ENCODE peak calls at places on chromosomes 4 and X, in five cellular contexts. U, M, K, Y and R are unnamed samples.

GRCh38 chr4:68465058-68465457 is 17.8 kb downstream of the TMPRSS11E start:
- DNase-seq in M (no peak), Y (no peak), U (no peak), K (no peak), R (no peak)

GRCh38 chr4:149031399-149031798 is 589.2 kb upstream of the NR3C2 start:
- DNase-seq in M (peak), U (no peak), K (no peak), Y (no peak), R (peak)

GRCh38 chr4:147550626-147551250 is 66.5 kb upstream of the TMEM184C start:
- DNase-seq in K (no peak), M (peak), U (no peak), Y (no peak), R (no peak)

GRCh38 chrX:24479924-24480722 is 15.0 kb downstream of the PDK3 start:
- DNase-seq in M (peak), Y (no peak), K (no peak), U (peak), R (no peak)

GRCh38 chrX:15749642-15750610 is 11.9 kb downstream of the CA5B start:
- DNase-seq in U (no peak), K (no peak), M (peak), Y (no peak), R (no peak)

GRCh38 chr4:175470141-175470540 is 341.9 kb downstream of the GPM6A start:
- DNase-seq in U (no peak), K (no peak), M (no peak), Y (no peak), R (no peak)

GRCh38 chr4:108399610-108400265 is 220.6 kb upstream of the RPL34 start:
- DNase-seq in U (no peak), Y (no peak), M (no peak), K (no peak), R (no peak)

GRCh38 chrX:3697701-3698279 is 15.7 kb downstream of the PRKX start:
- DNase-seq in Y (peak), M (peak), U (no peak), K (peak), R (no peak)

GRCh38 chr4:154313004-154313587 is 178.5 kb downstream of the DCHS2 start:
- DNase-seq in Y (no peak), M (no peak), U (no peak), K (no peak), R (no peak)

GRCh38 chr4:159048166-159048886 is 54.6 kb upstream of the RAPGEF2 start:
- DNase-seq in U (no peak), K (peak), M (peak), Y (no peak), R (no peak)

GRCh38 chrX:103063191-103063845 is 653 bp downstream of the BEX1 start:
- DNase-seq in U (no peak), Y (no peak), M (peak), K (peak), R (no peak)

GRCh38 chr4:83114576-83114975 is at the start of gene PLAC8:
- DNase-seq in M (no peak), U (no peak), K (no peak), Y (no peak), R (no peak)

GRCh38 chr4:174422893-174423256 is 99.4 kb downstream of the HPGD start:
- DNase-seq in K (no peak), M (no peak), Y (no peak), U (no peak), R (no peak)

GRCh38 chr4:25925486-25926201 is 11.6 kb downstream of the SMIM20 start:
- DNase-seq in Y (no peak), U (no peak), K (peak), M (peak), R (peak)

GRCh38 chrX:40173662-40174593 is 76.2 kb upstream of the BCOR start:
- DNase-seq in Y (no peak), M (peak), K (peak), U (no peak), R (no peak)

GRCh38 chrX:104420907-104421306 is 145.1 kb upstream of the IL1RAPL2 start:
- DNase-seq in U (no peak), M (no peak), K (no peak), Y (no peak), R (no peak)

GRCh38 chr4:40307627-40308497 is 27.3 kb upstream of the CHRNA9 start:
- DNase-seq in M (no peak), K (peak), Y (no peak), U (peak), R (peak)

GRCh38 chrX:152819732-152820131 is 10.8 kb downstream of the CETN2 start:
- DNase-seq in M (no peak), K (no peak), Y (no peak), U (no peak), R (peak)

GRCh38 chr4:98092833-98093439 is 50.3 kb downstream of the STPG2 start:
- DNase-seq in M (peak), Y (no peak), U (no peak), K (no peak), R (peak)

GRCh38 chrX:111100191-111100590 is 4.2 kb downstream of the PAK3 start:
- DNase-seq in U (no peak), M (no peak), K (peak), Y (no peak), R (peak)

GRCh38 chr4:123462007-123462406 is 65.4 kb downstream of the SPRY1 start:
- DNase-seq in U (no peak), Y (no peak), K (no peak), M (no peak), R (no peak)

GRCh38 chr4:125140966-125141495 is 173.7 kb upstream of the FAT4 start:
- DNase-seq in Y (no peak), U (no peak), K (no peak), M (no peak), R (no peak)

GRCh38 chr4:24923550-24923949 is 10.7 kb upstream of the CCDC149 start:
- DNase-seq in Y (no peak), K (no peak), M (no peak), U (no peak), R (no peak)

GRCh38 chr4:24229976-24230375 is 340.1 kb upstream of the PPARGC1A start:
- DNase-seq in K (no peak), Y (no peak), M (no peak), U (no peak), R (no peak)

GRCh38 chr4:129231907-129232626 is 136.1 kb downstream of the C4orf33 start:
- DNase-seq in K (no peak), Y (no peak), U (no peak), M (no peak), R (peak)

GRCh38 chr4:70651864-70652506 is 14.3 kb downstream of the JCHAIN start:
- DNase-seq in M (peak), Y (no peak), K (peak), U (no peak), R (peak)

GRCh38 chr4:124940387-124940786 is 227.9 kb upstream of the ANKRD50 start:
- DNase-seq in K (no peak), M (peak), Y (no peak), U (no peak), R (no peak)

GRCh38 chr4:185896832-185897475 is 85.0 kb upstream of the SORBS2 start:
- DNase-seq in U (no peak), M (no peak), Y (no peak), K (peak), R (no peak)